ENCODE peak calls at places on chromosomes 3 and 15, in seven cellular contexts. F is psoas muscle, G is NCI-H2081, Y is GM18507, A is globus pallidus, T is DMS153, R is posterior cingulate gyrus. B is an unnamed sample.

GRCh38 chr15:93033434-93034045 is 55.5 kb downstream of the RGMA start:
- DNase-seq in F (no peak), G (no peak), Y (no peak), A (no peak), T (no peak), R (no peak), B (peak; percentile 19)

GRCh38 chr15:35444557-35445204 is 101.3 kb downstream of the DPH6 start:
- DNase-seq in F (no peak), G (peak; percentile 58), Y (peak; percentile 26), A (peak; percentile 41), T (no peak), R (no peak), B (no peak)

GRCh38 chr15:48331796-48332641 is 790 bp downstream of the DUT start:
- DNase-seq in F (peak; percentile 78), G (peak; percentile 69), Y (peak; percentile 48), A (peak; percentile 71), T (peak; percentile 11), R (peak; percentile 63), B (peak; percentile 55)

GRCh38 chr3:70703305-70704102 is 391.1 kb upstream of the MDFIC2 start:
- DNase-seq in F (no peak), G (no peak), Y (no peak), A (no peak), T (no peak), R (no peak), B (no peak)

GRCh38 chr3:148329481-148330220 is 368.1 kb upstream of the AGTR1 start:
- DNase-seq in F (no peak), G (peak; percentile 58), Y (no peak), A (peak; percentile 19), T (peak; percentile 64), R (no peak), B (no peak)

GRCh38 chr15:86677316-86677715 is 597.6 kb downstream of the AGBL1 start:
- DNase-seq in F (no peak), G (no peak), Y (no peak), A (no peak), T (no peak), R (no peak), B (no peak)

GRCh38 chr3:128282392-128283196 is 129.3 kb downstream of the EEFSEC start:
- DNase-seq in F (peak; percentile 77), G (no peak), Y (no peak), A (peak; percentile 30), T (no peak), R (no peak), B (no peak)

GRCh38 chr3:69807674-69808073 is 68.4 kb downstream of the MITF start:
- DNase-seq in F (no peak), G (no peak), Y (no peak), A (no peak), T (no peak), R (no peak), B (no peak)

GRCh38 chr15:38843736-38844590 is 279.3 kb upstream of the RASGRP1 start:
- DNase-seq in F (no peak), G (no peak), Y (no peak), A (no peak), T (no peak), R (no peak), B (no peak)

GRCh38 chr15:90607361-90607760 is 77.6 kb downstream of the CRTC3 start:
- DNase-seq in F (no peak), G (peak; percentile 4), Y (no peak), A (no peak), T (peak; percentile 71), R (no peak), B (no peak)

GRCh38 chr3:123816673-123817207 is 67.4 kb downstream of the MYLK start:
- DNase-seq in F (no peak), G (no peak), Y (no peak), A (no peak), T (no peak), R (no peak), B (no peak)

GRCh38 chr3:72299321-72299802 is 514.4 kb upstream of the PROK2 start:
- DNase-seq in F (no peak), G (no peak), Y (no peak), A (no peak), T (peak; percentile 32), R (no peak), B (no peak)

GRCh38 chr3:49255112-49255511 is 21.9 kb downstream of the C3orf62 start:
- DNase-seq in F (no peak), G (no peak), Y (no peak), A (no peak), T (no peak), R (no peak), B (no peak)

GRCh38 chr15:74449643-74450205 is 11.2 kb downstream of the UBL7 start:
- DNase-seq in F (no peak), G (no peak), Y (no peak), A (no peak), T (no peak), R (peak; percentile 48), B (peak; percentile 72)

GRCh38 chr3:183988216-183988790 is 29.4 kb downstream of the ABCC5 start:
- DNase-seq in F (no peak), G (no peak), Y (no peak), A (no peak), T (no peak), R (no peak), B (no peak)

GRCh38 chr15:22257047-22257667 is 176.8 kb downstream of the OR4M2 start:
- DNase-seq in F (no peak), G (no peak), Y (no peak), A (no peak), T (no peak), R (no peak), B (no peak)

GRCh38 chr3:189621948-189622603 is 9.1 kb upstream of the TP63 start:
- DNase-seq in F (peak; percentile 85), G (no peak), Y (no peak), A (no peak), T (no peak), R (no peak), B (no peak)

GRCh38 chr3:171260899-171261298 is 199.3 kb downstream of the TNIK start:
- DNase-seq in F (no peak), G (no peak), Y (no peak), A (no peak), T (no peak), R (no peak), B (no peak)

GRCh38 chr3:16378920-16379319 is 113.9 kb downstream of the OXNAD1 start:
- DNase-seq in F (no peak), G (no peak), Y (no peak), A (no peak), T (no peak), R (no peak), B (no peak)

GRCh38 chr3:120764206-120764605 is 21.7 kb downstream of the GTF2E1 start:
- DNase-seq in F (no peak), G (no peak), Y (no peak), A (no peak), T (no peak), R (no peak), B (no peak)

GRCh38 chr3:114294940-114295480 is 1.2 kb downstream of the TIGIT start:
- DNase-seq in F (no peak), G (no peak), Y (no peak), A (no peak), T (no peak), R (no peak), B (no peak)

GRCh38 chr3:169387751-169388696 is 275.5 kb downstream of the MECOM start:
- DNase-seq in F (peak; percentile 76), G (no peak), Y (no peak), A (peak; percentile 5), T (no peak), R (no peak), B (no peak)

GRCh38 chr3:136898954-136899353 is 36.9 kb downstream of the NCK1 start:
- DNase-seq in F (no peak), G (no peak), Y (no peak), A (no peak), T (no peak), R (no peak), B (no peak)

GRCh38 chr15:61857169-61857829 is 202.9 kb downstream of the VPS13C start:
- DNase-seq in F (no peak), G (no peak), Y (no peak), A (no peak), T (no peak), R (no peak), B (no peak)

GRCh38 chr15:89087066-89087829 is 1.0 kb upstream of the ABHD2 start:
- DNase-seq in F (no peak), G (no peak), Y (no peak), A (no peak), T (no peak), R (no peak), B (no peak)

GRCh38 chr3:120170223-120170622 is 76.0 kb upstream of the GSK3B start:
- DNase-seq in F (no peak), G (no peak), Y (no peak), A (no peak), T (peak; percentile 11), R (no peak), B (no peak)

GRCh38 chr3:115986555-115987207 is 363.4 kb downstream of the GAP43 start:
- DNase-seq in F (no peak), G (peak; percentile 37), Y (no peak), A (no peak), T (no peak), R (no peak), B (no peak)

GRCh38 chr15:90064931-90065681 is 37.2 kb downstream of the IDH2 start:
- DNase-seq in F (peak; percentile 80), G (no peak), Y (no peak), A (no peak), T (no peak), R (no peak), B (no peak)

GRCh38 chr3:100796556-100796955 is 87.3 kb downstream of the TFG start:
- DNase-seq in F (no peak), G (no peak), Y (no peak), A (peak; percentile 6), T (no peak), R (no peak), B (no peak)

GRCh38 chr15:29812384-29812694 is 9.9 kb downstream of the TJP1 start:
- DNase-seq in F (no peak), G (no peak), Y (no peak), A (no peak), T (no peak), R (no peak), B (no peak)

B was measured in dorsolateral prefrontal cortex.